ENCODE peak calls at places on chromosomes 5 and 9, in four cellular contexts. D is WERI-Rb-1, B is fibroblast of lung, Z is IMR-90. R is an unnamed sample.

GRCh38 chr9:92094655-92095054 is 20.6 kb downstream of the SPTLC1 start:
- DNase-seq in B (no peak), D (no peak), Z (peak; percentile 43), R (peak; percentile 32)

GRCh38 chr9:123176230-123176629 is 92.2 kb downstream of the STRBP start:
- DNase-seq in B (peak; percentile 18), Z (peak; percentile 47), D (no peak), R (no peak)

GRCh38 chr9:89363311-89363670 is 45.0 kb downstream of the SECISBP2 start:
- DNase-seq in Z (no peak), B (no peak), D (no peak), R (no peak)

GRCh38 chr5:108361771-108362170 is 20.1 kb downstream of the FBXL17 start:
- DNase-seq in D (no peak), B (no peak), Z (no peak), R (no peak)

GRCh38 chr5:108728566-108729305 is 19.0 kb upstream of the FER start:
- DNase-seq in B (peak; percentile 42), Z (no peak), D (no peak), R (no peak)

GRCh38 chr9:90729351-90729750 is 72.3 kb upstream of the SYK start:
- DNase-seq in Z (no peak), D (no peak), B (no peak), R (no peak)

GRCh38 chr9:127502706-127503378 is 51.5 kb downstream of the LRSAM1 start:
- DNase-seq in Z (no peak), B (no peak), D (no peak), R (no peak)

GRCh38 chr9:91857831-91858669 is 92.0 kb downstream of the ROR2 start:
- DNase-seq in Z (no peak), B (no peak), D (peak; percentile 58), R (no peak)

GRCh38 chr9:12604154-12604825 is 88.9 kb upstream of the TYRP1 start:
- DNase-seq in D (no peak), Z (no peak), B (peak; percentile 31), R (peak; percentile 49)

GRCh38 chr5:139649082-139649991 is 1.2 kb downstream of the CXXC5 start:
- DNase-seq in Z (no peak), D (no peak), B (no peak), R (no peak)
- TF ChIP-seq CTCF in Z (peak; percentile 2), D (no peak), B (no peak), R (peak; percentile 5)

GRCh38 chr5:133108481-133108921 is 56.7 kb downstream of the HSPA4 start:
- DNase-seq in Z (no peak), B (no peak), D (no peak), R (no peak)
- H3K27ac ChIP-seq in Z (no peak overlapping the region), B (no peak overlapping the region), D (no peak overlapping the region), R (no peak overlapping the region)

GRCh38 chr9:35689351-35689600 is 449 bp downstream of the TPM2 start:
- DNase-seq in B (no peak), Z (no peak), D (no peak), R (no peak)
- H3K4me3 ChIP-seq in B (peak overlapping the region; percentile 99), Z (peak overlapping the region; percentile 83), D (no peak overlapping the region), R (peak overlapping the region; percentile 90)

GRCh38 chr9:83669067-83669466 is 38.7 kb downstream of the UBQLN1 start:
- DNase-seq in B (no peak), Z (peak; percentile 12), D (no peak), R (no peak)
- TF ChIP-seq CTCF in B (no peak), Z (no peak), D (no peak), R (no peak)

GRCh38 chr5:135063511-135064234 is 29.6 kb upstream of the PITX1 start:
- DNase-seq in Z (no peak), D (no peak), B (no peak), R (no peak)

GRCh38 chr5:135066781-135067430 is 32.9 kb upstream of the PITX1 start:
- DNase-seq in Z (no peak), D (no peak), B (no peak), R (no peak)

GRCh38 chr5:135064235-135064570 is 30.2 kb upstream of the PITX1 start:
- DNase-seq in Z (no peak), D (no peak), B (no peak), R (no peak)

GRCh38 chr5:135067587-135067986 is 33.6 kb upstream of the PITX1 start:
- DNase-seq in D (no peak), Z (no peak), B (no peak), R (no peak)

DNA sequence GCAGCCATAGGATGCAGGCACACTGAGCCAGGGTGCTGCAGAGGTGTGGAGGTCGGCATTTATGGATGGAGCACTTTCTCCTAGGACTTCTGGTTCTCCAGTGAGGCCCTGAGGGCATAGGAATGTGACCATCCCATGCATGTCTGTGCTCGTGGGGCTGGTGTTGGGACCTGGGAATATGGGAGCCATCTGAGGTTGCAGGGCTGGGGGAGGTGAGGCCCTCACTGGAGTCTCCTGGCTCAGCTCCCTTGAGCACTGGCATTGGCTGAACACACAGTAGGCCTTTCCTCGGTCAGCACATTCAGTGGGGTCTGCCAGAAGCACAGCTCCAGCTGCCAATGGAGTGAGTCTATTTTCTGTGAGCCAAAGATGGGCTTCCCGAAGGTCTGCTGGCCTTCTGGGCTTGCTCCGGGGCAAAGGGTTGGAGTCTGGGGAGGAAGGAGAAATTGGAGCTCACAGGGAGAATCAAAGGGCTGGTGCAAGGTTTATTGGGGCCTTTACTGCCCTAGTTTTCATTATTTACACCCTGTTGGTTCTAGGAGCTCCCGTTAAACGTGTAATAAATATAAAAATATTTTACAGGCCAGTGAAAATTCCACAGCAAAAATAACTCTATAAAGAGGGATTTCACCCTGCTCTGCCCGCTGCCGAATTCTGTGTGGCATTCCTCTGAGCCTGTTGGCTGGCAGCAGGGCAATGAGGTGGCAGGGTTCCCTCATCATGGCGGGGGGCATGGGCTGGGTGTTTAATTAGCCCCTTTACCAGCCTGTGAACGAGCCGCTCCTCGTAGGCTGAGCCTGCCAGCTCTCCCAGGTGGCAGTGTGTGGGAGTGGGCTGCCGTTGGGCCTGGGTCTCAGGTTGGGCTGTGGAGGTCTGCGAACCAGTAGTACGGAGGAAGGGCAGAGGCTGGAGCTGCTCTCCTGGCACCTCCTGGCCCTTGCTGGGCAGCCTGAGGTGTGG is 31.6 kb upstream of the PITX1 start:
- DNase-seq in B (no peak), D (no peak), Z (no peak), R (no peak)
- H3K27ac ChIP-seq in B (no peak overlapping the region), D (no peak overlapping the region), Z (no peak overlapping the region), R (no peak overlapping the region)